ENCODE peak calls at places on chromosomes 4 and X, in four cellular contexts. D is NCI-H2081, Z is Kasumi-1, J is globus pallidus. O is an unnamed sample.

GRCh38 chr4:168815373-168816345 is 194.4 kb downstream of the CBR4 start:
- DNase-seq in D (no peak), Z (no peak), J (no peak), O (peak; percentile 91)

GRCh38 chr4:80151981-80152380 is 45.3 kb upstream of the PRDM8 start:
- DNase-seq in D (no peak), Z (no peak), J (no peak), O (no peak)

GRCh38 chr4:8534129-8534528 is 46.1 kb upstream of the GPR78 start:
- DNase-seq in D (no peak), Z (no peak), J (no peak), O (peak; percentile 67)

GRCh38 chr4:88613417-88613875 is 21.2 kb downstream of the HERC3 start:
- DNase-seq in D (peak; percentile 90), Z (peak; percentile 75), J (no peak), O (no peak)

GRCh38 chrX:93594780-93595179 is 78.6 kb downstream of the NAP1L3 start:
- DNase-seq in D (no peak), Z (no peak), J (no peak), O (no peak)

GRCh38 chrX:42755820-42756219 is 22.1 kb downstream of the PPP1R2C start:
- DNase-seq in D (no peak), Z (no peak), J (no peak), O (peak; percentile 76)

GRCh38 chrX:144334577-144334976 is 450.7 kb downstream of the UBE2NL start:
- DNase-seq in D (no peak), Z (no peak), J (no peak), O (no peak)

GRCh38 chr4:84403656-84404055 is 95.4 kb downstream of the NKX6-1 start:
- DNase-seq in D (no peak), Z (peak; percentile 73), J (no peak), O (peak; percentile 66)

GRCh38 chr4:184937745-184938144 is 80.5 kb upstream of the HELT start:
- DNase-seq in D (peak; percentile 38), Z (no peak), J (no peak), O (no peak)

GRCh38 chrX:80817002-80817401 is 7.3 kb upstream of the BRWD3 start:
- DNase-seq in D (no peak), Z (no peak), J (no peak), O (no peak)

GRCh38 chr4:80740375-80740774 is 290.1 kb upstream of the BMP3 start:
- DNase-seq in D (no peak), Z (no peak), J (no peak), O (no peak)

GRCh38 chrX:150164971-150165605 is 198.0 kb upstream of the MAMLD1 start:
- DNase-seq in D (no peak), Z (no peak), J (no peak), O (no peak)

GRCh38 chr4:165398570-165398969 is 19.8 kb downstream of the CPE start:
- DNase-seq in D (peak; percentile 95), Z (no peak), J (no peak), O (peak; percentile 11)

GRCh38 chr4:41205130-41205529 is 9.2 kb downstream of the APBB2 start:
- DNase-seq in D (no peak), Z (no peak), J (no peak), O (no peak)

GRCh38 chrX:22748093-22748999 is 251.4 kb upstream of the DDX53 start:
- DNase-seq in D (peak; percentile 65), Z (peak; percentile 0), J (peak; percentile 16), O (peak; percentile 8)

GRCh38 chrX:100883654-100884053 is 9.5 kb upstream of the NOX1 start:
- DNase-seq in D (no peak), Z (no peak), J (no peak), O (no peak)

GRCh38 chrX:102765217-102765616 is 44.7 kb downstream of the GPRASP3 start:
- DNase-seq in D (no peak), Z (no peak), J (no peak), O (peak; percentile 31)

GRCh38 chr4:118112647-118113046 is 78.4 kb downstream of the NDST3 start:
- DNase-seq in D (no peak), Z (no peak), J (no peak), O (no peak)

GRCh38 chrX:1391370-1391706 is 575 bp downstream of the SLC25A6 start:
- DNase-seq in D (no peak), Z (no peak), J (no peak), O (no peak)

GRCh38 chrX:15493118-15494082 is at the start of gene PIR:
- DNase-seq in D (peak; percentile 91), Z (peak; percentile 61), J (peak; percentile 88), O (peak; percentile 83)

GRCh38 chr4:102427599-102427998 is 73.6 kb upstream of the NFKB1 start:
- DNase-seq in D (no peak), Z (no peak), J (no peak), O (no peak)

GRCh38 chrX:44843318-44843702 is 511 bp upstream of the DUSP21 start:
- DNase-seq in D (no peak), Z (no peak), J (no peak), O (peak; percentile 19)

GRCh38 chrX:42242044-42242443 is 318.7 kb upstream of the CASK start:
- DNase-seq in D (no peak), Z (no peak), J (no peak), O (no peak)

GRCh38 chrX:138791551-138791950 is 80.0 kb upstream of the FGF13 start:
- DNase-seq in D (no peak), Z (no peak), J (no peak), O (no peak)

GRCh38 chr4:151013491-151013890 is 1.6 kb downstream of the LRBA start:
- DNase-seq in D (no peak), Z (no peak), J (no peak), O (no peak)

GRCh38 chrX:47361538-47362511 is 8.6 kb upstream of the ZNF157 start:
- DNase-seq in D (peak; percentile 97), Z (peak; percentile 15), J (peak; percentile 94), O (peak; percentile 72)

GRCh38 chr4:179112441-179113170 is 1670.4 kb upstream of the AGA start:
- DNase-seq in D (no peak), Z (no peak), J (no peak), O (no peak)

GRCh38 chr4:153655928-153656327 is 28.2 kb upstream of the TLR2 start:
- DNase-seq in D (no peak), Z (no peak), J (peak; percentile 47), O (no peak)

GRCh38 chrX:18537068-18537467 is 111.7 kb downstream of the CDKL5 start:
- DNase-seq in D (no peak), Z (no peak), J (no peak), O (no peak)

GRCh38 chr4:7237863-7238262 is 45.5 kb downstream of the SORCS2 start:
- DNase-seq in D (no peak), Z (no peak), J (no peak), O (no peak)

GRCh38 chr4:155032521-155033229 is 175.8 kb upstream of the NPY2R start:
- DNase-seq in D (no peak), Z (no peak), J (no peak), O (no peak)

GRCh38 chr4:42579903-42580302 is 77.0 kb downstream of the ATP8A1 start:
- DNase-seq in D (no peak), Z (no peak), J (no peak), O (no peak)

GRCh38 chr4:146643812-146644401 is 5.2 kb downstream of the POU4F2 start:
- DNase-seq in D (no peak), Z (peak; percentile 45), J (no peak), O (peak; percentile 3)

GRCh38 chrX:40299502-40300118 is 201.9 kb upstream of the BCOR start:
- DNase-seq in D (no peak), Z (no peak), J (no peak), O (no peak)

GRCh38 chr4:147060171-147060931 is 114.7 kb upstream of the TTC29 start:
- DNase-seq in D (no peak), Z (no peak), J (peak; percentile 29), O (no peak)

GRCh38 chr4:186809070-186809469 is 85.4 kb upstream of the FAT1 start:
- DNase-seq in D (no peak), Z (no peak), J (no peak), O (no peak)

GRCh38 chr4:100548209-100548579 is 30.4 kb upstream of the EMCN start:
- DNase-seq in D (no peak), Z (no peak), J (no peak), O (no peak)

GRCh38 chrX:74550295-74550802 is 64.1 kb downstream of the RLIM start:
- DNase-seq in D (peak; percentile 68), Z (peak; percentile 72), J (peak; percentile 70), O (peak; percentile 66)

O was measured in H4.